ENCODE peak calls at places on chromosomes 11 and 22, in eight cellular contexts. Y is GM23338, J is aorta, A is PC-3, H is heart left ventricle, W is SJSA1, P is esophagus squamous epithelium, O is COR-L47. I is an unnamed sample.

GRCh38 chr11:612201-612960 is 3.4 kb downstream of the IRF7 start:
- DNase-seq in Y (peak; percentile 63), J (no peak), A (peak; percentile 53), H (no peak), W (no peak), P (no peak), O (no peak), I (peak; percentile 81)

GRCh38 chr22:46290843-46291785 is 5.6 kb upstream of the GTSE1 start:
- DNase-seq in Y (no peak), J (no peak), A (no peak), H (no peak), W (no peak), P (no peak), O (peak; percentile 67), I (no peak)

GRCh38 chr22:33519974-33520903 is 400.0 kb downstream of the LARGE1 start:
- DNase-seq in Y (no peak), J (no peak), A (no peak), H (no peak), W (no peak), P (no peak), O (no peak), I (no peak)

GRCh38 chr11:44817207-44817944 is 90.6 kb downstream of the TSPAN18 start:
- DNase-seq in Y (no peak), J (no peak), A (no peak), H (no peak), W (no peak), P (no peak), O (no peak), I (no peak)

GRCh38 chr11:102347526-102348331 is 715 bp downstream of the BIRC2 start:
- DNase-seq in Y (no peak), J (no peak), A (peak; percentile 60), H (no peak), W (no peak), P (no peak), O (no peak), I (no peak)

GRCh38 chr11:121587182-121587581 is 134.4 kb upstream of the SORL1-AS1 start:
- DNase-seq in Y (no peak), J (no peak), A (no peak), H (no peak), W (no peak), P (no peak), O (no peak), I (no peak)

GRCh38 chr11:93080146-93080759 is 110.8 kb downstream of the MTNR1B start:
- DNase-seq in Y (no peak), J (no peak), A (no peak), H (no peak), W (no peak), P (no peak), O (no peak), I (no peak)

GRCh38 chr11:12120031-12121008 is 9.9 kb downstream of the MICAL2 start:
- DNase-seq in Y (no peak), J (no peak), A (no peak), H (no peak), W (no peak), P (no peak), O (no peak), I (no peak)

GRCh38 chr11:28542556-28542955 is 434.4 kb downstream of the METTL15 start:
- DNase-seq in Y (no peak), J (no peak), A (peak; percentile 24), H (no peak), W (no peak), P (no peak), O (no peak), I (no peak)

I was measured in posterior vena cava.